ENCODE peak calls at places on chromosomes 16 and 17, in four cellular contexts. One of them, this sample, is unnamed.

GRCh38 chr16:84024854-84025253 is 17.7 kb downstream of the SLC38A8 start:
- DNase-seq in HCT116: no peak
- DNase-seq in H1: no peak
- DNase-seq in IMR-90: peak; percentile 90
- DNase-seq in this sample: no peak

GRCh38 chr17:66675991-66676371 is 158.9 kb upstream of the CACNG5 start:
- DNase-seq in HCT116: no peak
- DNase-seq in H1: no peak
- DNase-seq in IMR-90: no peak
- DNase-seq in this sample: no peak

GRCh38 chr17:50602514-50603235 is 32.0 kb upstream of the ABCC3 start:
- DNase-seq in HCT116: no peak
- DNase-seq in H1: no peak
- DNase-seq in IMR-90: no peak
- DNase-seq in this sample: no peak

GRCh38 chr17:7323731-7324437 is 5.3 kb downstream of the NEURL4 start:
- DNase-seq in HCT116: no peak
- DNase-seq in H1: peak; percentile 99
- DNase-seq in IMR-90: peak; percentile 17
- DNase-seq in this sample: no peak

GRCh38 chr17:4557626-4558310 is 2.6 kb upstream of the MYBBP1A start:
- DNase-seq in HCT116: no peak
- DNase-seq in H1: no peak
- DNase-seq in IMR-90: no peak
- DNase-seq in this sample: no peak

GRCh38 chr17:41530062-41531048 is 2.2 kb upstream of the KRT19 start:
- DNase-seq in HCT116: peak; percentile 86
- DNase-seq in H1: no peak
- DNase-seq in IMR-90: peak; percentile 93
- DNase-seq in this sample: peak; percentile 85

GRCh38 chr17:63249256-63250006 is 196.7 kb downstream of the CYB561 start:
- DNase-seq in HCT116: no peak
- DNase-seq in H1: no peak
- DNase-seq in IMR-90: peak; percentile 42
- DNase-seq in this sample: no peak

GRCh38 chr17:9937164-9937835 is 32.2 kb upstream of the RCVRN start:
- DNase-seq in HCT116: no peak
- DNase-seq in H1: no peak
- DNase-seq in IMR-90: no peak
- DNase-seq in this sample: no peak

GRCh38 chr17:38460716-38461650 is 32.7 kb downstream of the ARHGAP23 start:
- DNase-seq in HCT116: no peak
- DNase-seq in H1: no peak
- DNase-seq in IMR-90: no peak
- DNase-seq in this sample: no peak

GRCh38 chr17:18033442-18034099 is 5.4 kb downstream of the ATPAF2 start:
- DNase-seq in HCT116: peak; percentile 80
- DNase-seq in H1: no peak
- DNase-seq in IMR-90: peak; percentile 87
- DNase-seq in this sample: peak; percentile 83

GRCh38 chr17:71975331-71975801 is 145.5 kb upstream of the SOX9 start:
- DNase-seq in HCT116: no peak
- DNase-seq in H1: no peak
- DNase-seq in IMR-90: peak; percentile 42
- DNase-seq in this sample: no peak

GRCh38 chr17:1055751-1056645 is 59.1 kb downstream of the TIMM22 start:
- DNase-seq in HCT116: no peak
- DNase-seq in H1: peak; percentile 87
- DNase-seq in IMR-90: peak; percentile 59
- DNase-seq in this sample: peak; percentile 47

GRCh38 chr17:81831957-81832607 is 1.0 kb downstream of the MCRIP1 start:
- DNase-seq in HCT116: no peak
- DNase-seq in H1: no peak
- DNase-seq in IMR-90: peak; percentile 41
- DNase-seq in this sample: no peak

GRCh38 chr17:45371414-45372324 is 54.8 kb upstream of the MAP3K14 start:
- DNase-seq in HCT116: peak; percentile 92
- DNase-seq in H1: peak; percentile 92
- DNase-seq in IMR-90: peak; percentile 96
- DNase-seq in this sample: peak; percentile 89

GRCh38 chr17:75525806-75526554 is 483 bp downstream of the LLGL2 start:
- DNase-seq in HCT116: no peak
- DNase-seq in H1: peak; percentile 66
- DNase-seq in IMR-90: no peak
- DNase-seq in this sample: peak; percentile 54

DNA sequence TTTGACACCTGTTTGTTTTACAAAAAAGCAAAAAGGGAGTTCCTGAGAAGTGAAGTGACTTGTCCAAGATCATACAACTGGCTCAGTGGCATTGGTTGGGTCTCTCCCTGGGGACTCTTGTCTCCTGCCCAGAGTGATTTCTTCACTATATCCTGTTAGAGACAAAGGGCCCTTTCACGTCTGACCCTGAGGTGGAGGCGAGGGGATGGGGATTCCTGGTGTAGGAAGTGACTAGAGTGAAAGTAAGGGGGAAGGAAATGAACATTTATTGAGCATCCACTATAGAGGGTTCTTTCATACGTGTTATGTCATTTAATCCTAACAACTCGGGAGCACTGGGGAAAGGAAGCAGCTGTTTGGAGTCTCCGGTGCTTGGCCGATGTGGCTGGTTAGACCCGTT is 9.0 kb downstream of the ITGB3 start:
- DNase-seq in HCT116: no peak
- DNase-seq in H1: no peak
- DNase-seq in IMR-90: no peak
- DNase-seq in this sample: no peak
- H3K4me1 ChIP-seq in HCT116: no peaks in the 10 kb centered on the region
- H3K4me1 ChIP-seq in H1: no peaks in the 10 kb centered on the region
- H3K4me1 ChIP-seq in IMR-90: peaks cover 18% of the 10 kb centered on the region
- H3K4me1 ChIP-seq in this sample: peaks cover 17% of the 10 kb centered on the region

DNA sequence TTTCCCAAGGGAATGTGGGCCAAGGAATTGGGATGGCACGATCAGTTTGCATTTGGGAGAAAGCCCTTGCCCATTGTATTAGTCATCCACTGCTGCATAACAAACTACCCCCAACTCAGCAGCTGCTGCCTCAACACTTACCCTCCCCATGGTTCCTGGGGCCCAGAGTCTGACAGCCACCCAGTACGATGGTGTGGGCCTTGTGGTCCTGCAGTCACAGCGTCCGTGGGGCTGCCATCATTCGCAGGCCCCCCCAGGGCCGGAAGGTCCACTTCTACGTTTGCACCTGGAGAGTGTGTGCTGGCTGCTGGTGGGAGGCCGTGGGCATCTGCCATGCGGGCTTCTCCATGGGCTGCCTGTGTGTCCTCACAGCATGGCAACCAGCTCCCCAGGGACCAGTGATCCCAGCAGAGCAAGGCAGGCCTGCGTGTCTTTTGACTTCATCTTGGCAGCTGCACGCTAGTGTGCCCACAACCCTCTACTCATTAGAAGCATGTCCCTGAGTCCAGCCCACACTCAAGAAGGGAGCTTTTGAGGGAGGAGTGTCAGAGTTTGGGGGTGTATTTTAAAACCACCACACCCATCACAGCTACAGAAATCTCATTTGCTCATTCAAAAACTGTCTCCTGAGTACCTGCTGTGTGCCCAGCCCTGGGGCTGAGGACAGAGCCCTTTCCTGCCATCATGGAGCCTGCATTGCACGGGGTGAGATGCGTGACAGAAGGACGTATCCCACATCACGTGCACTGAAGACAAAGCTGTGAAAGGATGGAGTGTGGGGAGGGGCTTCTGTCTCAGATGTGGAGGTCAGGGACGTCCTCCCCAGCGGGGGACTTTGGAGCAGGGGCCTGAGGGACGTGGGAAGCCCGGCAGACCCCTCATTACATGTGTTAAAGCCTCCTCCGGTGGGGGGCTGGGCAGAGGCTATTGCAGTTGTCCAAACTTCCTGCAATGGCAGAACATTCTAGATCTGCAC is 185.0 kb upstream of the ZNF469 start:
- DNase-seq in HCT116: no peak
- DNase-seq in H1: no peak
- DNase-seq in IMR-90: peak; percentile 31
- DNase-seq in this sample: no peak
- TF ChIP-seq RAD21 in HCT116: no peak
- TF ChIP-seq RAD21 in H1: no peak
- TF ChIP-seq RAD21 in IMR-90: no peak
- TF ChIP-seq RAD21 in this sample: no peak

GRCh38 chr16:2753523-2754020 is 1.1 kb downstream of the SRRM2 start:
- DNase-seq in HCT116: no peak
- DNase-seq in H1: no peak
- DNase-seq in IMR-90: no peak
- DNase-seq in this sample: no peak
- H3K4me1 ChIP-seq in HCT116: peaks cover 18% of the 10 kb centered on the region
- H3K4me1 ChIP-seq in H1: peaks cover 4% of the 10 kb centered on the region
- H3K4me1 ChIP-seq in IMR-90: peaks cover 9% of the 10 kb centered on the region
- H3K4me1 ChIP-seq in this sample: peaks cover 40% of the 10 kb centered on the region

GRCh38 chr17:73285916-73286862 is 24.5 kb upstream of the CPSF4L start:
- DNase-seq in HCT116: no peak
- DNase-seq in H1: no peak
- DNase-seq in IMR-90: no peak
- DNase-seq in this sample: no peak

GRCh38 chr17:73289549-73290254 is 22.1 kb downstream of the CDC42EP4 start:
- DNase-seq in HCT116: no peak
- DNase-seq in H1: no peak
- DNase-seq in IMR-90: no peak
- DNase-seq in this sample: no peak

GRCh38 chr17:73290399-73291259 is 21.2 kb downstream of the CDC42EP4 start:
- DNase-seq in HCT116: no peak
- DNase-seq in H1: no peak
- DNase-seq in IMR-90: no peak
- DNase-seq in this sample: no peak

GRCh38 chr17:73286863-73287296 is 24.9 kb downstream of the CDC42EP4 start:
- DNase-seq in HCT116: no peak
- DNase-seq in H1: no peak
- DNase-seq in IMR-90: peak; percentile 41
- DNase-seq in this sample: no peak

GRCh38 chr17:73288534-73289302 is 23.1 kb downstream of the CDC42EP4 start:
- DNase-seq in HCT116: no peak
- DNase-seq in H1: no peak
- DNase-seq in IMR-90: no peak
- DNase-seq in this sample: peak; percentile 97
- TF ChIP-seq RAD21 in HCT116: no peak
- TF ChIP-seq RAD21 in H1: no peak
- TF ChIP-seq RAD21 in IMR-90: no peak
- TF ChIP-seq RAD21 in this sample: peak; percentile 26